ENCODE peak calls at places on chromosomes 2 and 18, in six cellular contexts. One of them, this sample, is unnamed.

GRCh38 chr2:168798076-168798887 is 4.2 kb upstream of the NOSTRIN start:
- DNase-seq in epithelial cell of esophagus: no peak
- DNase-seq in HFFc6: no peak
- DNase-seq in stomach: no peak
- DNase-seq in MCF 10A: no peak
- DNase-seq in GM10248: no peak
- DNase-seq in this sample: no peak

GRCh38 chr2:237223208-237223861 is 137.6 kb downstream of the COPS8 start:
- DNase-seq in epithelial cell of esophagus: peak
- DNase-seq in HFFc6: peak
- DNase-seq in stomach: no peak
- DNase-seq in MCF 10A: peak
- DNase-seq in GM10248: no peak
- DNase-seq in this sample: no peak

GRCh38 chr2:88748005-88748404 is 56.5 kb downstream of the RPIA start:
- DNase-seq in epithelial cell of esophagus: peak
- DNase-seq in HFFc6: no peak
- DNase-seq in stomach: no peak
- DNase-seq in MCF 10A: no peak
- DNase-seq in GM10248: no peak
- DNase-seq in this sample: no peak

GRCh38 chr2:241813080-241813805 is 4.2 kb downstream of the NEU4 start:
- DNase-seq in epithelial cell of esophagus: no peak
- DNase-seq in HFFc6: no peak
- DNase-seq in stomach: no peak
- DNase-seq in MCF 10A: no peak
- DNase-seq in GM10248: peak
- DNase-seq in this sample: peak

GRCh38 chr2:99448556-99448955 is 41.3 kb downstream of the REV1 start:
- DNase-seq in epithelial cell of esophagus: peak
- DNase-seq in HFFc6: peak
- DNase-seq in stomach: no peak
- DNase-seq in MCF 10A: peak
- DNase-seq in GM10248: no peak
- DNase-seq in this sample: no peak

GRCh38 chr18:78136986-78137385 is 842.6 kb upstream of the SALL3 start:
- DNase-seq in epithelial cell of esophagus: no peak
- DNase-seq in HFFc6: no peak
- DNase-seq in stomach: no peak
- DNase-seq in MCF 10A: no peak
- DNase-seq in GM10248: no peak
- DNase-seq in this sample: no peak

GRCh38 chr2:124586210-124586609 is 561.1 kb downstream of the CNTNAP5 start:
- DNase-seq in epithelial cell of esophagus: no peak
- DNase-seq in HFFc6: no peak
- DNase-seq in stomach: no peak
- DNase-seq in MCF 10A: no peak
- DNase-seq in GM10248: no peak
- DNase-seq in this sample: no peak

GRCh38 chr2:204542967-204543608 is 2.2 kb upstream of the PARD3B start:
- DNase-seq in epithelial cell of esophagus: no peak
- DNase-seq in HFFc6: no peak
- DNase-seq in stomach: no peak
- DNase-seq in MCF 10A: peak
- DNase-seq in GM10248: no peak
- DNase-seq in this sample: no peak

GRCh38 chr18:63823516-63824219 is 48.5 kb downstream of the SERPINB7 start:
- DNase-seq in epithelial cell of esophagus: peak
- DNase-seq in HFFc6: peak
- DNase-seq in stomach: peak
- DNase-seq in MCF 10A: peak
- DNase-seq in GM10248: peak
- DNase-seq in this sample: no peak

GRCh38 chr18:13139885-13140450 is 78.6 kb upstream of the LDLRAD4 start:
- DNase-seq in epithelial cell of esophagus: no peak
- DNase-seq in HFFc6: no peak
- DNase-seq in stomach: no peak
- DNase-seq in MCF 10A: no peak
- DNase-seq in GM10248: no peak
- DNase-seq in this sample: no peak

GRCh38 chr2:222734690-222735014 is 63.2 kb downstream of the MOGAT1 start:
- DNase-seq in epithelial cell of esophagus: no peak
- DNase-seq in HFFc6: no peak
- DNase-seq in stomach: no peak
- DNase-seq in MCF 10A: no peak
- DNase-seq in GM10248: peak
- DNase-seq in this sample: no peak

GRCh38 chr2:84919885-84920580 is 14.6 kb downstream of the TMSB10 start:
- DNase-seq in epithelial cell of esophagus: peak
- DNase-seq in HFFc6: peak
- DNase-seq in stomach: no peak
- DNase-seq in MCF 10A: peak
- DNase-seq in GM10248: no peak
- DNase-seq in this sample: no peak

GRCh38 chr2:106996136-106996769 is 110.3 kb upstream of the ST6GAL2 start:
- DNase-seq in epithelial cell of esophagus: no peak
- DNase-seq in HFFc6: no peak
- DNase-seq in stomach: no peak
- DNase-seq in MCF 10A: no peak
- DNase-seq in GM10248: no peak
- DNase-seq in this sample: no peak

GRCh38 chr2:228131833-228132232 is 49.7 kb downstream of the SPHKAP start:
- DNase-seq in epithelial cell of esophagus: no peak
- DNase-seq in HFFc6: no peak
- DNase-seq in stomach: no peak
- DNase-seq in MCF 10A: no peak
- DNase-seq in GM10248: no peak
- DNase-seq in this sample: no peak

GRCh38 chr18:13464432-13465125 is 246.0 kb downstream of the LDLRAD4 start:
- DNase-seq in epithelial cell of esophagus: no peak
- DNase-seq in HFFc6: no peak
- DNase-seq in stomach: peak
- DNase-seq in MCF 10A: no peak
- DNase-seq in GM10248: peak
- DNase-seq in this sample: no peak

GRCh38 chr18:58578835-58579560 is 49.9 kb downstream of the ALPK2 start:
- DNase-seq in epithelial cell of esophagus: peak
- DNase-seq in HFFc6: peak
- DNase-seq in stomach: no peak
- DNase-seq in MCF 10A: peak
- DNase-seq in GM10248: no peak
- DNase-seq in this sample: no peak

GRCh38 chr2:118241128-118241527 is 152.9 kb downstream of the INSIG2 start:
- DNase-seq in epithelial cell of esophagus: no peak
- DNase-seq in HFFc6: no peak
- DNase-seq in stomach: no peak
- DNase-seq in MCF 10A: no peak
- DNase-seq in GM10248: no peak
- DNase-seq in this sample: no peak

GRCh38 chr2:10480359-10480949 is 32.3 kb upstream of the ODC1 start:
- DNase-seq in epithelial cell of esophagus: no peak
- DNase-seq in HFFc6: no peak
- DNase-seq in stomach: no peak
- DNase-seq in MCF 10A: no peak
- DNase-seq in GM10248: no peak
- DNase-seq in this sample: no peak
- TF ChIP-seq CTCF in epithelial cell of esophagus: no peak
- TF ChIP-seq CTCF in HFFc6: no peak
- TF ChIP-seq CTCF in stomach: no peak
- TF ChIP-seq CTCF in MCF 10A: no peak
- TF ChIP-seq CTCF in GM10248: no peak
- TF ChIP-seq CTCF in this sample: no peak

GRCh38 chr2:37645836-37646235 is 25.6 kb downstream of the CDC42EP3 start:
- DNase-seq in epithelial cell of esophagus: no peak
- DNase-seq in HFFc6: no peak
- DNase-seq in stomach: no peak
- DNase-seq in MCF 10A: no peak
- DNase-seq in GM10248: no peak
- DNase-seq in this sample: no peak
- TF ChIP-seq CTCF in epithelial cell of esophagus: no peak
- TF ChIP-seq CTCF in HFFc6: no peak
- TF ChIP-seq CTCF in stomach: no peak
- TF ChIP-seq CTCF in MCF 10A: no peak
- TF ChIP-seq CTCF in GM10248: no peak
- TF ChIP-seq CTCF in this sample: no peak

DNA sequence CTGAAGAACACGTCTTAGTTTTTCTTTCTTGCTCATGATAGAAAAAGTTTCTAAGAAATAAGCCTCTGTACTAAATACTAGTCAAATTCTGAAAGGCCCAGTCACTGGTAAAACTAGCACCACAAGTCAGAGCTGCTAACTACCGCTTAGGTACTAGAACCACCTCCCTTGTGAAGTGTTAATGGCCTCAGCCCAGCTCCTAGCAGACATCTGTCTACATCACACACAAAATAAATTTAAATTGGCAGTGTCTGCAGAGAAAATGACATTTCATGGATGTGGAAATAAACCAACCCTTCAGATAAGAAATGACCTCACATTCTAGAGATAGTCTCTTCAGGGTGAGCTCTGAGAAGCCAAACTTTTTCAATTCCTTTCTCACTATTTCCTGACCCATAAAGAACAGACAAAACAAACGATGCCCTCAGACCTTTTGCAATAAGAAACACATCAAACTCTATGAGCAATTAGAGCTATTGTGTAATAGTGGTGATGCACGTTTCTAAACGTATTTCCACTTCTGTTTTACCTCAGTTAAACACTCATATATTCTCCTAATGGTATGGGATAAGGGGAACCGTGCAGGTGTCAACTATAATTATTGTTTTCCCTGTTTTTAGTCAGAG is 70.3 kb upstream of the DSG1 start:
- DNase-seq in epithelial cell of esophagus: peak
- DNase-seq in HFFc6: no peak
- DNase-seq in stomach: no peak
- DNase-seq in MCF 10A: peak
- DNase-seq in GM10248: no peak
- DNase-seq in this sample: no peak
- TF ChIP-seq CTCF in epithelial cell of esophagus: no peak
- TF ChIP-seq CTCF in HFFc6: no peak
- TF ChIP-seq CTCF in stomach: no peak
- TF ChIP-seq CTCF in MCF 10A: no peak
- TF ChIP-seq CTCF in GM10248: no peak
- TF ChIP-seq CTCF in this sample: no peak

GRCh38 chr2:203238711-203239526 is at the start of gene CYP20A1:
- DNase-seq in epithelial cell of esophagus: peak
- DNase-seq in HFFc6: peak
- DNase-seq in stomach: peak
- DNase-seq in MCF 10A: peak
- DNase-seq in GM10248: peak
- DNase-seq in this sample: peak
- TF ChIP-seq CTCF in epithelial cell of esophagus: peak
- TF ChIP-seq CTCF in HFFc6: peak
- TF ChIP-seq CTCF in stomach: peak
- TF ChIP-seq CTCF in MCF 10A: no peak
- TF ChIP-seq CTCF in GM10248: peak
- TF ChIP-seq CTCF in this sample: peak

GRCh38 chr2:78315368-78315767 is 710.1 kb upstream of the REG3G start:
- DNase-seq in epithelial cell of esophagus: no peak
- DNase-seq in HFFc6: no peak
- DNase-seq in stomach: no peak
- DNase-seq in MCF 10A: no peak
- DNase-seq in GM10248: no peak
- DNase-seq in this sample: no peak

GRCh38 chr2:78318275-78318674 is 707.2 kb upstream of the REG3G start:
- DNase-seq in epithelial cell of esophagus: no peak
- DNase-seq in HFFc6: no peak
- DNase-seq in stomach: no peak
- DNase-seq in MCF 10A: no peak
- DNase-seq in GM10248: no peak
- DNase-seq in this sample: no peak
- TF ChIP-seq CTCF in epithelial cell of esophagus: no peak
- TF ChIP-seq CTCF in HFFc6: no peak
- TF ChIP-seq CTCF in stomach: no peak
- TF ChIP-seq CTCF in MCF 10A: no peak
- TF ChIP-seq CTCF in GM10248: no peak
- TF ChIP-seq CTCF in this sample: no peak

GRCh38 chr2:216877085-216877484 is 17.2 kb upstream of the TNP1 start:
- DNase-seq in epithelial cell of esophagus: peak
- DNase-seq in HFFc6: no peak
- DNase-seq in stomach: no peak
- DNase-seq in MCF 10A: peak
- DNase-seq in GM10248: no peak
- DNase-seq in this sample: no peak
- TF ChIP-seq CTCF in epithelial cell of esophagus: peak
- TF ChIP-seq CTCF in HFFc6: peak
- TF ChIP-seq CTCF in stomach: no peak
- TF ChIP-seq CTCF in MCF 10A: no peak
- TF ChIP-seq CTCF in GM10248: no peak
- TF ChIP-seq CTCF in this sample: no peak

DNA sequence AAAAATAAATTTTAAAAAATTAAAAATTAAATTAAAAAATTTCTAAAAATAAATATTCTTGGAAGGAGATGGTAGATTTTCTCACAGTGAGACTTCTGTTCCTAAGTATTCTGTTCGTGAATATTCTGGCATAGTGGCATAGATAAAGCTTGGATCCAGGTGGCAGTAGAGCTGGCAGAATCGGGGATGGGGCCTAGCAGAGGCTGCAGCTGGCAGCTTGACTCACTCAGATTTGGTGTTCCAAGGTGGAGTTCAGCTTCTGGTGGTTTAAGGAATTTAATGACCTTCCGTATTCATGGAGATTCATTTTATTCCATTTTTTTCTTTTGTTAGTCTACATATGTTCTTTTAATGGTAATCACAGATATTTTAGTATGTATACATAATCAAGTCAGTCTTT is 19.9 kb downstream of the ARMC9 start:
- DNase-seq in epithelial cell of esophagus: no peak
- DNase-seq in HFFc6: no peak
- DNase-seq in stomach: no peak
- DNase-seq in MCF 10A: no peak
- DNase-seq in GM10248: no peak
- DNase-seq in this sample: no peak
- TF ChIP-seq CTCF in epithelial cell of esophagus: no peak
- TF ChIP-seq CTCF in HFFc6: no peak
- TF ChIP-seq CTCF in stomach: no peak
- TF ChIP-seq CTCF in MCF 10A: no peak
- TF ChIP-seq CTCF in GM10248: no peak
- TF ChIP-seq CTCF in this sample: no peak

This sample was measured in type B pancreatic cell.